ENCODE peak calls at places on chromosomes 13 and 19, in nine cellular contexts. T is colonic mucosa; N is uterus; V is upper lobe of right lung; M is aorta; G is CD8-positive, alpha-beta T cell; Z is lung; B is CD4-positive, CD25-positive, alpha-beta regulatory T cell; I is cardiac muscle cell. F is an unnamed sample. For H3K4me1, the result is how much of the 10 kb centered on the place peaks cover.

GRCh38 chr19:51681286-51681956 is 11.7 kb upstream of the SPACA6 start:
- DNase-seq in T (no peak), V (no peak), I (peak), Z (peak), G (no peak), M (no peak), B (no peak), N (no peak), F (no peak)

GRCh38 chr19:1154731-1155351 is 19.2 kb downstream of the SBNO2 start:
- DNase-seq in B (no peak), I (peak), V (peak), Z (peak), G (no peak), T (peak), M (peak), N (peak), F (peak)

GRCh38 chr19:3369337-3370213 is 3.2 kb downstream of the NFIC start:
- DNase-seq in T (peak), B (no peak), I (peak), N (peak), G (no peak), M (peak), V (peak), Z (no peak), F (peak)

GRCh38 chr19:42394751-42395150 is 4.7 kb upstream of the CNFN start:
- DNase-seq in B (no peak), N (no peak), M (no peak), G (no peak), V (no peak), T (no peak), I (peak), Z (no peak), F (no peak)

GRCh38 chr13:74870865-74871264 is 611.1 kb downstream of the TBC1D4 start:
- DNase-seq in I (peak), N (no peak), Z (no peak), B (no peak), M (no peak), T (no peak), G (no peak), V (no peak), F (no peak)

GRCh38 chr13:112202966-112203365 is 136.0 kb downstream of the SOX1 start:
- DNase-seq in G (no peak), I (no peak), V (no peak), B (no peak), T (no peak), Z (no peak), M (no peak), N (no peak), F (no peak)

GRCh38 chr13:41416276-41416675 is 41.1 kb upstream of the RGCC start:
- DNase-seq in M (no peak), N (no peak), G (no peak), Z (no peak), T (no peak), I (no peak), V (no peak), B (no peak), F (no peak)

GRCh38 chr19:57473646-57474045 is 3.7 kb downstream of the ZNF772 start:
- DNase-seq in G (no peak), I (peak), T (no peak), Z (no peak), V (no peak), N (no peak), M (no peak), B (no peak), F (no peak)

GRCh38 chr13:110201114-110201513 is 105.8 kb downstream of the COL4A1 start:
- DNase-seq in Z (no peak), I (no peak), V (no peak), T (no peak), G (no peak), N (no peak), M (no peak), B (no peak), F (no peak)
- H3K27ac ChIP-seq in Z (no peak), I (no peak), V (no peak), T (no peak), G (no peak), N (no peak), M (no peak), B (no peak), F (no peak)

DNA sequence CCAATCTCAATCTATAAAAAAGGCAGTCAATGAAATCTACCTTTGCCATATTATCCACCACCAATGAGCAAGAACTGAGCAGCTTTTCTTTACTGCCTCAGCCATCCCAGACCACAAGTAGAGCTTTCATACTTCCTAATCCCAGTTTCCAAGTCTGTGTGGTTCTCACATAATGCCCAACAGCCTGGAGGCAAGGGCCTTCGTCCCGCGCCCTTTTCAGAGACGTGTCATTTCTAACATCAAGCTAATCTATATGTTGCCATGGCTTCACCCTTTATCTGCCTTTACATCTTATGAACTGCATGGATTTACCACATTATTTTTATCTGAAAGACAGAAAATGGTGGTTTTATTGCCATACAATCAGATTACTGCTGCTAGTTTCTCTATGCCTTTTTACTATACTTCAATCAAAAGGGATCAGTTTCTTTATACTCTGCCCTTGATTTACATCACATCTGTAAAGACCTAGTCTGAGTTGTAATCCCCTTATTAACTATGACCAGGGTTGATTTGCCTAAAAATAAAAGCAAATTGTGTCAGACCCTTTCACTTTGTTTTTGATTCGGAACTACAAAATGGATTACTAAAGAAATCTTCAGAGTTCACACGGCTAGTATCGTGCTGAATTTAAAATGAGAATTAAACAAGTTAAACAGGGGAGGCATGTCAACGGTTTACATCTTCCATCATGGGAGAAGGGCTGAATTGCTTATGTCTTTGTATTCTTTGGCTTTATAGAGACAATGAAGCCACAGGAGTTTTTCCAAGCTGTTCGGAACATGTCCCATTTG is 5.8 kb downstream of the EFNB2 start:
- DNase-seq in N (no peak), M (no peak), Z (no peak), I (no peak), V (no peak), T (no peak), B (no peak), G (no peak), F (no peak)
- H3K4me1 ChIP-seq in N (under half), M (under half), Z (under half), I (under half), V (under half), T (under half), B (under half), G (under half), F (under half)

DNA sequence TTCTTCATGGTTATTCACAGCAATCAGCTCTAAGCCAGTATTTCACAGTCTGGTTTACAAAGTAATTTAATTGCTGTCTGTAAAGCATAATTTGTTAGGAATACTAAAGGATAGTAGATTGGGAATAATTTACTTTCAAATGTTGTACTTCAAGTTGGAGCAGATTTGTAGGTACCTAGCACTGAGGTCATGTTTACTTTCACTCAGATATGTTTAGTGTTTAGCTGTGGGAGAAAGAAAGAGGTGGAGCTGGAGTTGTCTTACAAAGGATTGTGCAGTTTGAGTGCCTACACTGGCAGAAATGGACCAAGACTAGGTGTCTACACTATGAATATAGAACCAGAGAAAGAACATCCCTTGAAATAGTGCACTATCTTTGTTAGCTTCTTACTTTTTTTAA is 464.6 kb downstream of the PCDH9 start:
- DNase-seq in T (no peak), V (no peak), Z (no peak), I (no peak), G (no peak), M (no peak), B (no peak), N (no peak), F (no peak)
- H3K4me3 ChIP-seq in T (no peak), V (no peak), Z (no peak), I (no peak), G (no peak), M (no peak), B (no peak), N (no peak), F (no peak)

GRCh38 chr13:29597701-29598100 is 2.2 kb upstream of the SLC7A1 start:
- DNase-seq in G (no peak), T (no peak), I (no peak), B (no peak), N (no peak), M (no peak), Z (no peak), V (no peak), F (no peak)

GRCh38 chr13:29597246-29597645 is 1.8 kb upstream of the SLC7A1 start:
- DNase-seq in N (no peak), I (no peak), M (no peak), G (no peak), T (no peak), V (no peak), Z (no peak), B (no peak), F (no peak)

GRCh38 chr13:29594710-29595379 is 643 bp downstream of the SLC7A1 start:
- DNase-seq in I (peak), N (peak), Z (peak), B (peak), V (peak), M (peak), T (peak), G (peak), F (peak)

GRCh38 chr13:29595380-29596063 is at the start of gene SLC7A1:
- DNase-seq in T (peak), B (peak), M (peak), G (peak), V (peak), I (peak), Z (peak), N (peak), F (peak)

GRCh38 chr13:29596064-29596418 is 553 bp upstream of the SLC7A1 start:
- DNase-seq in M (no peak), I (no peak), B (no peak), G (no peak), V (no peak), Z (no peak), N (no peak), T (no peak), F (no peak)
- H3K27ac ChIP-seq in M (no peak), I (no peak), B (peak), G (peak), V (no peak), Z (no peak), N (peak), T (no peak), F (peak)

GRCh38 chr13:99275093-99275469 is 16.9 kb upstream of the GPR18 start:
- DNase-seq in V (no peak), M (no peak), N (no peak), T (no peak), Z (no peak), I (peak), G (peak), B (no peak), F (no peak)
- H3K4me1 ChIP-seq in V (under half), M (under half), N (under half), T (under half), Z (under half), I (under half), G (half or more), B (half or more), F (under half)